ENCODE peak calls at places on chromosomes 2 and 18, in seven cellular contexts. One of them, this sample, is unnamed.

GRCh38 chr2:25187729-25188350 is 19.5 kb upstream of the POMC start:
- DNase-seq in kidney: no peak
- DNase-seq in HL-60: no peak
- DNase-seq in lower lobe of right lung: no peak
- DNase-seq in lower leg skin: no peak
- DNase-seq in psoas muscle: no peak
- DNase-seq in GM23338: no peak
- DNase-seq in this sample: no peak

GRCh38 chr2:119372778-119373568 is 6.2 kb downstream of the DBI start:
- DNase-seq in GM23338: no peak
- DNase-seq in kidney: no peak
- DNase-seq in HL-60: no peak
- DNase-seq in psoas muscle: no peak
- DNase-seq in lower leg skin: no peak
- DNase-seq in lower lobe of right lung: no peak
- DNase-seq in this sample: no peak

GRCh38 chr2:15243762-15244161 is 317.4 kb downstream of the NBAS start:
- DNase-seq in lower leg skin: no peak
- DNase-seq in psoas muscle: no peak
- DNase-seq in kidney: no peak
- DNase-seq in HL-60: no peak
- DNase-seq in lower lobe of right lung: no peak
- DNase-seq in GM23338: no peak
- DNase-seq in this sample: no peak

GRCh38 chr2:159209341-159210306 is 76.9 kb downstream of the WDSUB1 start:
- DNase-seq in GM23338: no peak
- DNase-seq in lower leg skin: peak
- DNase-seq in psoas muscle: no peak
- DNase-seq in lower lobe of right lung: peak
- DNase-seq in kidney: no peak
- DNase-seq in HL-60: no peak
- DNase-seq in this sample: no peak

GRCh38 chr2:234496835-234497591 is at the start of gene ARL4C:
- DNase-seq in GM23338: peak
- DNase-seq in kidney: peak
- DNase-seq in psoas muscle: peak
- DNase-seq in HL-60: peak
- DNase-seq in lower leg skin: peak
- DNase-seq in lower lobe of right lung: peak
- DNase-seq in this sample: no peak

GRCh38 chr18:63000839-63001238 is 285.5 kb downstream of the PHLPP1 start:
- DNase-seq in kidney: no peak
- DNase-seq in lower leg skin: no peak
- DNase-seq in HL-60: no peak
- DNase-seq in lower lobe of right lung: no peak
- DNase-seq in psoas muscle: no peak
- DNase-seq in GM23338: no peak
- DNase-seq in this sample: no peak

GRCh38 chr2:24731923-24732322 is 61.3 kb downstream of the PTRHD1 start:
- DNase-seq in HL-60: no peak
- DNase-seq in lower lobe of right lung: no peak
- DNase-seq in lower leg skin: no peak
- DNase-seq in psoas muscle: no peak
- DNase-seq in GM23338: no peak
- DNase-seq in kidney: no peak
- DNase-seq in this sample: no peak

GRCh38 chr2:157420771-157421323 is 23.0 kb downstream of the CYTIP start:
- DNase-seq in lower lobe of right lung: no peak
- DNase-seq in lower leg skin: no peak
- DNase-seq in psoas muscle: no peak
- DNase-seq in HL-60: peak
- DNase-seq in kidney: no peak
- DNase-seq in GM23338: no peak
- DNase-seq in this sample: no peak

GRCh38 chr2:173288561-173288960 is 66.1 kb upstream of the CDCA7 start:
- DNase-seq in kidney: no peak
- DNase-seq in psoas muscle: no peak
- DNase-seq in HL-60: no peak
- DNase-seq in lower leg skin: no peak
- DNase-seq in lower lobe of right lung: no peak
- DNase-seq in GM23338: no peak
- DNase-seq in this sample: no peak

GRCh38 chr2:216275890-216276289 is 96.4 kb downstream of the MARCHF4 start:
- DNase-seq in psoas muscle: no peak
- DNase-seq in lower leg skin: no peak
- DNase-seq in lower lobe of right lung: no peak
- DNase-seq in kidney: no peak
- DNase-seq in GM23338: no peak
- DNase-seq in HL-60: no peak
- DNase-seq in this sample: no peak

GRCh38 chr18:63979409-63979908 is 9.6 kb downstream of the SERPINB8 start:
- DNase-seq in GM23338: peak
- DNase-seq in psoas muscle: no peak
- DNase-seq in HL-60: peak
- DNase-seq in lower leg skin: no peak
- DNase-seq in kidney: no peak
- DNase-seq in lower lobe of right lung: no peak
- DNase-seq in this sample: no peak

GRCh38 chr18:79825913-79826312 is 28.2 kb downstream of the KCNG2 start:
- DNase-seq in lower lobe of right lung: peak
- DNase-seq in psoas muscle: no peak
- DNase-seq in lower leg skin: peak
- DNase-seq in HL-60: no peak
- DNase-seq in kidney: peak
- DNase-seq in GM23338: no peak
- DNase-seq in this sample: no peak

GRCh38 chr18:14930576-14930975 is 182.6 kb downstream of the ANKRD30B start:
- DNase-seq in kidney: no peak
- DNase-seq in GM23338: no peak
- DNase-seq in HL-60: no peak
- DNase-seq in lower lobe of right lung: no peak
- DNase-seq in psoas muscle: no peak
- DNase-seq in lower leg skin: no peak
- DNase-seq in this sample: no peak

GRCh38 chr2:222709191-222709891 is 37.9 kb downstream of the MOGAT1 start:
- DNase-seq in lower lobe of right lung: peak
- DNase-seq in kidney: peak
- DNase-seq in lower leg skin: peak
- DNase-seq in psoas muscle: peak
- DNase-seq in HL-60: peak
- DNase-seq in GM23338: peak
- DNase-seq in this sample: no peak

GRCh38 chr2:143451622-143452021 is 322.4 kb downstream of the ARHGAP15 start:
- DNase-seq in HL-60: no peak
- DNase-seq in lower lobe of right lung: no peak
- DNase-seq in lower leg skin: no peak
- DNase-seq in psoas muscle: no peak
- DNase-seq in GM23338: no peak
- DNase-seq in kidney: no peak
- DNase-seq in this sample: no peak

GRCh38 chr2:8039732-8040131 is 642.1 kb upstream of the ID2 start:
- DNase-seq in HL-60: no peak
- DNase-seq in lower leg skin: no peak
- DNase-seq in kidney: no peak
- DNase-seq in GM23338: no peak
- DNase-seq in lower lobe of right lung: no peak
- DNase-seq in psoas muscle: no peak
- DNase-seq in this sample: no peak

GRCh38 chr18:24136967-24137373 is 1.9 kb upstream of the CABYR start:
- DNase-seq in HL-60: no peak
- DNase-seq in GM23338: peak
- DNase-seq in lower lobe of right lung: no peak
- DNase-seq in lower leg skin: no peak
- DNase-seq in psoas muscle: no peak
- DNase-seq in kidney: no peak
- DNase-seq in this sample: no peak

GRCh38 chr2:120470041-120470716 is 124.2 kb downstream of the INHBB start:
- DNase-seq in lower leg skin: peak
- DNase-seq in GM23338: no peak
- DNase-seq in kidney: peak
- DNase-seq in HL-60: peak
- DNase-seq in psoas muscle: peak
- DNase-seq in lower lobe of right lung: peak
- DNase-seq in this sample: no peak

GRCh38 chr2:119442850-119443249 is 11.2 kb downstream of the TMEM37 start:
- DNase-seq in HL-60: no peak
- DNase-seq in psoas muscle: no peak
- DNase-seq in lower lobe of right lung: no peak
- DNase-seq in kidney: no peak
- DNase-seq in GM23338: no peak
- DNase-seq in lower leg skin: no peak
- DNase-seq in this sample: no peak

GRCh38 chr2:145797692-145798091 is 1277.8 kb upstream of the ZEB2 start:
- DNase-seq in kidney: no peak
- DNase-seq in GM23338: no peak
- DNase-seq in psoas muscle: no peak
- DNase-seq in lower lobe of right lung: no peak
- DNase-seq in lower leg skin: no peak
- DNase-seq in HL-60: no peak
- DNase-seq in this sample: no peak

GRCh38 chr2:240095556-240096523 is 40.3 kb downstream of the COPS9 start:
- DNase-seq in lower leg skin: no peak
- DNase-seq in GM23338: peak
- DNase-seq in lower lobe of right lung: no peak
- DNase-seq in HL-60: no peak
- DNase-seq in kidney: no peak
- DNase-seq in psoas muscle: no peak
- DNase-seq in this sample: no peak

DNA sequence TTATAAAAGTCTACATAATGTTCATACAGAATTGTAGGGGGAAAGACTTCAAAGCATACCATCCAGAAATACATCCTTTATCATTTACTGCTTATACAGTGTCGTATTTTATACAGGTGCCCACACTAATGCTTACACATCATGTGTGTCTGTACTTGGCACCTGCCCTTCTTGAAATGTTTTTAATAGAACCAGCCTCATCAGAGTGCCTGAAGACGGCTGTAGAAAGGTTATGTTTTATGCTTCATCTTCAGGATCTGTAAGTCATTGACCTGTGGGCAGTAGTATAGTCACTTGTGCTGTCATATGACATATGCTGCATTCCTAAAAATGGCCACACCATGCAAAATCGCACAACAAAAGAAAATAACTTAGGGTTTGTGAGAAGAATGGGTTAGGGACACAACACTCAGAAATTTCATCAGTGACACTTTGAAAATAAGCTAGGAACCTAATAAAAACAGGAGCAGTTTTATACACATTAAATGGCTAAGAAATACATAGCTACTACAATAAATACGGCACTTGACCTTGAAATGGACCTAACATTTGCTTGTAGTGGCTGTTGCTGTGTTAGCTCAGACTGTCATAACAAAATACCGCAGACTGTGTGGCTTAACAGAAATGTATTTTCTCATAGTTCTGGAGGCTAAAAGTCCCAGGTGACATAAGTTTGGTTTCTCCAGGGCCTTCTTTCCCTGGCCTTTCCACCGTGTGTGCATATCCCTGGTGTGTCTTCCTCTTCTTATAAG is 112.6 kb downstream of the CERS6 start:
- DNase-seq in lower leg skin: no peak
- DNase-seq in GM23338: no peak
- DNase-seq in HL-60: no peak
- DNase-seq in lower lobe of right lung: no peak
- DNase-seq in kidney: no peak
- DNase-seq in psoas muscle: no peak
- DNase-seq in this sample: no peak
- H3K4me3 ChIP-seq in lower leg skin: no peak
- H3K4me3 ChIP-seq in GM23338: no peak
- H3K4me3 ChIP-seq in HL-60: no peak
- H3K4me3 ChIP-seq in lower lobe of right lung: no peak
- H3K4me3 ChIP-seq in kidney: no peak
- H3K4me3 ChIP-seq in psoas muscle: no peak
- H3K4me3 ChIP-seq in this sample: no peak

DNA sequence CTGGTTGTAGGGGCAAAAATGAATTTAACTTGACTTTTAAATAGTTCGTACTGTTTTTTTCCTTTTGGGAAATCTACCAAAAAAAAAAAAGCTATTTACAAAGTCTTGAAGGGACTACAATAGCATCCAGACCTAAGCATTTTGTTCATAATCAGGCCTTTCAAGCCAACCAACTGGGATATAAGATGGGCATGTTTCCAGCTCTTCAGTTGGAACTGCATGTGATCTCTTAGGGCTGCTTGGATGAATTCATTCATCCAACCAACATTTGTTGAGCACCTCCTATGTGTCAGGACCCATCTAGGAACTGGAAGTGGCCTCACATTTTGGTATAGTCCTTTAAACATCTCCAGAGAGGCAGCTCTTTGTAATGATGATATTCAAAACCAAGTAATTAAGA is 98.6 kb downstream of the AAK1 start:
- DNase-seq in psoas muscle: no peak
- DNase-seq in lower lobe of right lung: no peak
- DNase-seq in HL-60: no peak
- DNase-seq in kidney: no peak
- DNase-seq in GM23338: no peak
- DNase-seq in lower leg skin: no peak
- DNase-seq in this sample: no peak
- H3K4me3 ChIP-seq in psoas muscle: no peak
- H3K4me3 ChIP-seq in lower lobe of right lung: no peak
- H3K4me3 ChIP-seq in HL-60: no peak
- H3K4me3 ChIP-seq in kidney: no peak
- H3K4me3 ChIP-seq in GM23338: no peak
- H3K4me3 ChIP-seq in lower leg skin: no peak
- H3K4me3 ChIP-seq in this sample: no peak

GRCh38 chr2:9424447-9425164 is 1.2 kb downstream of the CPSF3 start:
- DNase-seq in lower lobe of right lung: no peak
- DNase-seq in GM23338: no peak
- DNase-seq in psoas muscle: no peak
- DNase-seq in HL-60: no peak
- DNase-seq in kidney: no peak
- DNase-seq in lower leg skin: no peak
- DNase-seq in this sample: no peak
- H3K4me3 ChIP-seq in lower lobe of right lung: peak
- H3K4me3 ChIP-seq in GM23338: peak
- H3K4me3 ChIP-seq in psoas muscle: peak
- H3K4me3 ChIP-seq in HL-60: peak
- H3K4me3 ChIP-seq in kidney: peak
- H3K4me3 ChIP-seq in lower leg skin: peak
- H3K4me3 ChIP-seq in this sample: peak

DNA sequence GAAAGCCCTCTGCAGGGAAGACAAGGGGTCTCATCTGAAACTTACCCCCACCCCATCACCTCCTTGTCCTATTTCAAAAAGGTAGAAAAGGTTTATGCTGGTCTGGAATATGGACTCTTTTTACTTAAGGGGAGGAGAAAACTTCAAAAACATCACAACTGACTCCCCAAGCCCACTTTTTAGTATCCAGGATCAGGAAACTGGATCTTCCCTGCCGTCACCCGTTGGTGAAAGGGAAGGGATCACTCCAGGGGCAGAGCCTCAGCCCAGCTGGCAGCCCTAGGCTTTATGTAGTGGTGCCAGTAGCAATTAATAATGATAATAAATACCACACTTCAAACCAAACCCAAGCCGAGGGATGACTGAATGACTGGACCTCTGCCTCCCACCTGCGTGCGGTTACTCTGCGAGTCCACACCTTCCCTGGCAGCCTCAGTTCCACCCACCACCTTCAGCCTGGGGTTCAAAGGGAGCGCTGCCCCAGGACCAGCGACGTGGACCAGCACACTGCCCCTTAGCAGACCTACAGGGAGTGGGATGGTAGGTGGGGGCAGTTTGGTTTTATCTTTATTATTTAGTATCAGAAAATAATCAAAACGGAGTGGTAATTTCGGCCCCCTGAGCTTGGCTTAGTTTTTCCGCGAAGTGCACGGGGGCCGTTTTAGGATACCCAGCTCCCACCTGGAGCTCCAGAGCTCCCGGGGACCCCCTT is 4.9 kb upstream of the GATA6 start:
- DNase-seq in lower leg skin: peak
- DNase-seq in psoas muscle: no peak
- DNase-seq in GM23338: no peak
- DNase-seq in lower lobe of right lung: no peak
- DNase-seq in HL-60: no peak
- DNase-seq in kidney: no peak
- DNase-seq in this sample: no peak
- H3K4me3 ChIP-seq in lower leg skin: no peak
- H3K4me3 ChIP-seq in psoas muscle: peak
- H3K4me3 ChIP-seq in GM23338: peak
- H3K4me3 ChIP-seq in lower lobe of right lung: peak
- H3K4me3 ChIP-seq in HL-60: no peak
- H3K4me3 ChIP-seq in kidney: no peak
- H3K4me3 ChIP-seq in this sample: no peak